ENCODE peak calls at places on chromosomes 1 and 21, in six cellular contexts. One of them, this sample, is unnamed.

GRCh38 chr1:43766818-43767525 is 59.6 kb downstream of the ST3GAL3 start:
- DNase-seq in effector memory CD4-positive, alpha-beta T cell: no peak
- DNase-seq in body of pancreas: no peak
- DNase-seq in iPS DF 6.9: no peak
- DNase-seq in colonic mucosa: no peak
- DNase-seq in A549: no peak
- DNase-seq in this sample: no peak

GRCh38 chr1:197066277-197066676 is 783 bp downstream of the F13B start:
- DNase-seq in iPS DF 6.9: no peak
- DNase-seq in effector memory CD4-positive, alpha-beta T cell: no peak
- DNase-seq in body of pancreas: no peak
- DNase-seq in colonic mucosa: no peak
- DNase-seq in A549: no peak
- DNase-seq in this sample: no peak

GRCh38 chr1:221839794-221840395 is 98.0 kb upstream of the DUSP10 start:
- DNase-seq in A549: peak
- DNase-seq in iPS DF 6.9: no peak
- DNase-seq in effector memory CD4-positive, alpha-beta T cell: peak
- DNase-seq in body of pancreas: peak
- DNase-seq in colonic mucosa: peak
- DNase-seq in this sample: peak

GRCh38 chr21:40052276-40052675 is 185.0 kb downstream of the PCP4 start:
- DNase-seq in effector memory CD4-positive, alpha-beta T cell: no peak
- DNase-seq in colonic mucosa: no peak
- DNase-seq in A549: no peak
- DNase-seq in body of pancreas: no peak
- DNase-seq in iPS DF 6.9: no peak
- DNase-seq in this sample: no peak

GRCh38 chr1:39080884-39081265 is 54.7 kb downstream of the NDUFS5 start:
- DNase-seq in body of pancreas: no peak
- DNase-seq in A549: no peak
- DNase-seq in colonic mucosa: no peak
- DNase-seq in effector memory CD4-positive, alpha-beta T cell: no peak
- DNase-seq in iPS DF 6.9: no peak
- DNase-seq in this sample: no peak

GRCh38 chr1:100362821-100363466 is 10.6 kb downstream of the CDC14A start:
- DNase-seq in iPS DF 6.9: no peak
- DNase-seq in effector memory CD4-positive, alpha-beta T cell: no peak
- DNase-seq in colonic mucosa: no peak
- DNase-seq in A549: no peak
- DNase-seq in body of pancreas: no peak
- DNase-seq in this sample: no peak

GRCh38 chr1:44267438-44267837 is 54.2 kb downstream of the DMAP1 start:
- DNase-seq in body of pancreas: no peak
- DNase-seq in colonic mucosa: peak
- DNase-seq in A549: no peak
- DNase-seq in effector memory CD4-positive, alpha-beta T cell: no peak
- DNase-seq in iPS DF 6.9: no peak
- DNase-seq in this sample: no peak

GRCh38 chr1:151553659-151554058 is 13.6 kb downstream of the TUFT1 start:
- DNase-seq in effector memory CD4-positive, alpha-beta T cell: no peak
- DNase-seq in colonic mucosa: no peak
- DNase-seq in body of pancreas: no peak
- DNase-seq in iPS DF 6.9: no peak
- DNase-seq in A549: no peak
- DNase-seq in this sample: no peak

GRCh38 chr1:226635456-226635941 is 86.9 kb downstream of the STUM start:
- DNase-seq in A549: no peak
- DNase-seq in effector memory CD4-positive, alpha-beta T cell: peak
- DNase-seq in body of pancreas: no peak
- DNase-seq in iPS DF 6.9: no peak
- DNase-seq in colonic mucosa: no peak
- DNase-seq in this sample: peak

GRCh38 chr21:35528109-35529042 is 479.3 kb upstream of the RUNX1 start:
- DNase-seq in A549: no peak
- DNase-seq in colonic mucosa: peak
- DNase-seq in effector memory CD4-positive, alpha-beta T cell: no peak
- DNase-seq in iPS DF 6.9: no peak
- DNase-seq in body of pancreas: no peak
- DNase-seq in this sample: peak

GRCh38 chr1:229972600-229973296 is 94.3 kb upstream of the GALNT2 start:
- DNase-seq in colonic mucosa: no peak
- DNase-seq in body of pancreas: no peak
- DNase-seq in A549: no peak
- DNase-seq in effector memory CD4-positive, alpha-beta T cell: no peak
- DNase-seq in iPS DF 6.9: peak
- DNase-seq in this sample: no peak

GRCh38 chr1:79633456-79633855 is 626.9 kb upstream of the ADGRL4 start:
- DNase-seq in A549: no peak
- DNase-seq in colonic mucosa: no peak
- DNase-seq in effector memory CD4-positive, alpha-beta T cell: no peak
- DNase-seq in body of pancreas: no peak
- DNase-seq in iPS DF 6.9: no peak
- DNase-seq in this sample: no peak

GRCh38 chr1:109432336-109432735 is 6.1 kb upstream of the PSMA5 start:
- DNase-seq in body of pancreas: no peak
- DNase-seq in iPS DF 6.9: no peak
- DNase-seq in effector memory CD4-positive, alpha-beta T cell: no peak
- DNase-seq in A549: no peak
- DNase-seq in colonic mucosa: no peak
- DNase-seq in this sample: no peak

DNA sequence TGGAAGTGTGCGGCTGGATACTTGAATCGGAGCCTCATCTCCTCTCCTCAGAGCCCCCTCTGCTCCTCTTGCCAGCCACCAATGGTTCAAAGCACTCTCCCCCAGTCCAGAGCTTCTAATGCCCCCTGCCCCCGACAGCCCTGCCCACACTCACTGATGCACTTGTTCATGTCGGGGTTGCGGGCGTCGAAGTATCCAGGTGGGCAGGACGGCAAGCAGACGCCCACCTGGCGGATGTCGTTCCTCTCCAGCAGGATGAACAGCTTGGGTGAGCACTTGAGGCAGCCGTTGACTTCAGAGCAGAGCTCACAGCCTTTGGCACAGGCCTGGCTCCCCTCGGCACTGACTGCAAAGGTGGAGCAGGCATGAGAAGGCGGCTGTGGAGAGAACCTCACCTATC is 18.4 kb downstream of the RSPO1 start:
- DNase-seq in body of pancreas: no peak
- DNase-seq in colonic mucosa: no peak
- DNase-seq in A549: no peak
- DNase-seq in iPS DF 6.9: no peak
- DNase-seq in effector memory CD4-positive, alpha-beta T cell: no peak
- DNase-seq in this sample: no peak
- H3K27ac ChIP-seq in body of pancreas: no peak
- H3K27ac ChIP-seq in colonic mucosa: no peak
- H3K27ac ChIP-seq in A549: no peak
- H3K27ac ChIP-seq in iPS DF 6.9: no peak
- H3K27ac ChIP-seq in effector memory CD4-positive, alpha-beta T cell: no peak
- H3K27ac ChIP-seq in this sample: no peak

GRCh38 chr1:21783679-21784603 is 992 bp upstream of the USP48 start:
- DNase-seq in body of pancreas: peak
- DNase-seq in colonic mucosa: peak
- DNase-seq in A549: peak
- DNase-seq in effector memory CD4-positive, alpha-beta T cell: no peak
- DNase-seq in iPS DF 6.9: peak
- DNase-seq in this sample: peak

GRCh38 chr1:21781971-21782867 is 730 bp downstream of the USP48 start:
- DNase-seq in A549: peak
- DNase-seq in colonic mucosa: peak
- DNase-seq in body of pancreas: peak
- DNase-seq in effector memory CD4-positive, alpha-beta T cell: peak
- DNase-seq in iPS DF 6.9: no peak
- DNase-seq in this sample: peak

GRCh38 chr1:21779613-21780521 is 3.1 kb downstream of the USP48 start:
- DNase-seq in body of pancreas: no peak
- DNase-seq in A549: no peak
- DNase-seq in iPS DF 6.9: no peak
- DNase-seq in effector memory CD4-positive, alpha-beta T cell: no peak
- DNase-seq in colonic mucosa: no peak
- DNase-seq in this sample: peak

GRCh38 chr1:21786640-21787039 is 3.7 kb upstream of the USP48 start:
- DNase-seq in iPS DF 6.9: no peak
- DNase-seq in body of pancreas: no peak
- DNase-seq in colonic mucosa: no peak
- DNase-seq in A549: no peak
- DNase-seq in effector memory CD4-positive, alpha-beta T cell: no peak
- DNase-seq in this sample: no peak

DNA sequence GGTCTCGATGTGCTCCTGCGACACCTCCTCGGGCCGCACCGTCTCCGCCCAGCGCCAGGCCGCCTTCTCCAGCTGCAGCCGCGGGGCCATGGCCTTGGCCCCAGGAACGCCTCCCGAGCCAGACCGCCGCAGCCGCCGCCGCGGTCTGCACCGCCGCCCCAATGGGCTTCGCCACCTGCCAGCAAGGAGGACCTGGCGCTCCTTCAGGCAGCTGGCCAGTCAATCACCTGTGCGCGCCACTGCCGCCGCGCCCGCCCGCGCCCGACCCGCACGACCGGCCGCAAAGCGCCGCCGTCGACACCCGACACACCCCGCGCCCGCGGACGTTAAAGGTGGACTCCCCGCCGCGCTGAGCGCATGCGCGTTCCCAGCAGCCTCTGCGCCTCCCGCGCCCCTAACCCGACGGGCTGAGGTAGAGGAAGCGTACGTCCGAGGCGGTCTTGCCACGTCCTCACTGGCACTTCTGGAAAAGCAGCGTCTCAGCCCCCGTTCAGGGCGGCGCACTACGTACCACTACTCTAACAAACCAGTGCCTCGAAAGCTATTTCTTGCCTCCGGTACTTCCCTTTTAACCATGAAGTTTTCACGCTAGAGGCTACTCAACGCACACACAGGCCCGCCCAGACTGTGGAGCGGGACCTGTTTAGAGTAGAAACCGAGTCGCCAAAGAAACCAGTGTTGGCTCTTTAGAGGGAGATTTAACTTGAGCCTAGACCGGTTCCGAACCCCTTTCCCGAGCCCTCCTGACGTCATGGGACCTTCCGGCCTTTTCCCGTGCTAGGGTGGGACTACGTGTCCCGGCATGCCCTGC is at the start of gene USP48:
- DNase-seq in A549: peak
- DNase-seq in body of pancreas: peak
- DNase-seq in iPS DF 6.9: peak
- DNase-seq in colonic mucosa: peak
- DNase-seq in effector memory CD4-positive, alpha-beta T cell: peak
- DNase-seq in this sample: peak
- H3K4me3 ChIP-seq in A549: peak
- H3K4me3 ChIP-seq in body of pancreas: peak
- H3K4me3 ChIP-seq in iPS DF 6.9: peak
- H3K4me3 ChIP-seq in colonic mucosa: peak
- H3K4me3 ChIP-seq in effector memory CD4-positive, alpha-beta T cell: peak
- H3K4me3 ChIP-seq in this sample: peak

GRCh38 chr1:203593143-203593542 is 33.5 kb upstream of the ATP2B4 start:
- DNase-seq in colonic mucosa: no peak
- DNase-seq in A549: no peak
- DNase-seq in iPS DF 6.9: no peak
- DNase-seq in body of pancreas: no peak
- DNase-seq in effector memory CD4-positive, alpha-beta T cell: no peak
- DNase-seq in this sample: no peak

GRCh38 chr1:203592728-203593127 is 33.9 kb upstream of the ATP2B4 start:
- DNase-seq in body of pancreas: no peak
- DNase-seq in iPS DF 6.9: no peak
- DNase-seq in A549: no peak
- DNase-seq in colonic mucosa: no peak
- DNase-seq in effector memory CD4-positive, alpha-beta T cell: no peak
- DNase-seq in this sample: no peak

GRCh38 chr1:203592156-203592555 is 34.5 kb upstream of the ATP2B4 start:
- DNase-seq in A549: no peak
- DNase-seq in iPS DF 6.9: no peak
- DNase-seq in colonic mucosa: no peak
- DNase-seq in effector memory CD4-positive, alpha-beta T cell: no peak
- DNase-seq in body of pancreas: peak
- DNase-seq in this sample: no peak

GRCh38 chr1:203590559-203590958 is 36.1 kb upstream of the ATP2B4 start:
- DNase-seq in colonic mucosa: no peak
- DNase-seq in iPS DF 6.9: no peak
- DNase-seq in effector memory CD4-positive, alpha-beta T cell: no peak
- DNase-seq in A549: no peak
- DNase-seq in body of pancreas: no peak
- DNase-seq in this sample: no peak

GRCh38 chr1:203591626-203592025 is 35.0 kb upstream of the ATP2B4 start:
- DNase-seq in iPS DF 6.9: no peak
- DNase-seq in effector memory CD4-positive, alpha-beta T cell: no peak
- DNase-seq in colonic mucosa: no peak
- DNase-seq in body of pancreas: no peak
- DNase-seq in A549: no peak
- DNase-seq in this sample: no peak
- H3K27ac ChIP-seq in iPS DF 6.9: no peak
- H3K27ac ChIP-seq in effector memory CD4-positive, alpha-beta T cell: no peak
- H3K27ac ChIP-seq in colonic mucosa: no peak
- H3K27ac ChIP-seq in body of pancreas: no peak
- H3K27ac ChIP-seq in A549: no peak
- H3K27ac ChIP-seq in this sample: no peak

GRCh38 chr1:156119503-156120209 is 5.1 kb downstream of the LMNA start:
- DNase-seq in A549: no peak
- DNase-seq in body of pancreas: no peak
- DNase-seq in iPS DF 6.9: no peak
- DNase-seq in colonic mucosa: peak
- DNase-seq in effector memory CD4-positive, alpha-beta T cell: no peak
- DNase-seq in this sample: peak

GRCh38 chr1:156118175-156118868 is 3.8 kb downstream of the LMNA start:
- DNase-seq in body of pancreas: peak
- DNase-seq in effector memory CD4-positive, alpha-beta T cell: no peak
- DNase-seq in A549: no peak
- DNase-seq in iPS DF 6.9: no peak
- DNase-seq in colonic mucosa: peak
- DNase-seq in this sample: peak

GRCh38 chr1:156114919-156115513 is 505 bp downstream of the LMNA start:
- DNase-seq in A549: no peak
- DNase-seq in body of pancreas: peak
- DNase-seq in effector memory CD4-positive, alpha-beta T cell: no peak
- DNase-seq in colonic mucosa: no peak
- DNase-seq in iPS DF 6.9: no peak
- DNase-seq in this sample: peak

GRCh38 chr1:156115514-156116374 is 1.2 kb downstream of the LMNA start:
- DNase-seq in effector memory CD4-positive, alpha-beta T cell: no peak
- DNase-seq in A549: no peak
- DNase-seq in colonic mucosa: peak
- DNase-seq in iPS DF 6.9: no peak
- DNase-seq in body of pancreas: peak
- DNase-seq in this sample: peak

DNA sequence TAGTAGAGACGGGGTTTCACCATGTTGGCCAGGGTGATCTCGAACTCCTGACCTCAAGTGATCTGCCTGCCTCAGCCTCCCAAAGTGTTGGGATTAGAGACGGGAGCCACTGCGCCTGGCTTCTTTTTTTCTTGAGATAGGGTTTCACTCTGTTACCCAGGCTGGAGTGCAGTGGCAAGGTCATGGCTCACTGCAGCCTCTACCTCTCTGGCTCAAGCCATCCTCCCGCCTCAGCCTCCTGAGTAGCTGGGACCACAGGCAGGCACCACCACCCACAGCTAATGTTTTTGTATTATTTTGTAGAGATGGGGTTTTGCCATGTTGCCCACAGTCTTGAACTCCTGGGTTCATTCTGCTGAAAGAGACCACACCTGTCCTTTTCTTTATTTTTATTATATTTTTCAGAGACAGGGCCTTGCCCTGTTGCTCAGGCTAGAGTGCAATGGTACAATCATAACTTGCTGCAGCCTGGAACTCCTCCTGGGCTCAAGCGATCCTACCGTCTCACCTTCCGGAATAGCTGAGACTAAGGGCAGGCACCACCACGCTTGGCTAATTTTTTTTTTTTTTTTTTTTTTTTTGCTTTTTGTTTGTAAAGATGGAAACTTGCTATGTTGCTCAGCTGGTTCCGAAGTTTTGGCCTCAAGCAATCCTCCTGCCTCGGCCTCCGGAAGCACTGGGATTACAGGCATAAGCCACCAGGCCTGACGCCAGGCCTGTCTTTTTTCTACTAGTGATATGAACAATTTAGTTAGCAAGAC is 3.1 kb downstream of the LMNA start:
- DNase-seq in effector memory CD4-positive, alpha-beta T cell: no peak
- DNase-seq in body of pancreas: no peak
- DNase-seq in iPS DF 6.9: no peak
- DNase-seq in colonic mucosa: no peak
- DNase-seq in A549: no peak
- DNase-seq in this sample: peak
- H3K4me3 ChIP-seq in effector memory CD4-positive, alpha-beta T cell: peak
- H3K4me3 ChIP-seq in body of pancreas: no peak
- H3K4me3 ChIP-seq in iPS DF 6.9: no peak
- H3K4me3 ChIP-seq in colonic mucosa: peak
- H3K4me3 ChIP-seq in A549: peak
- H3K4me3 ChIP-seq in this sample: peak